ENCODE peak calls at places on chromosomes 5 and 9, in seven cellular contexts. One of them, this sample, is unnamed.

GRCh38 chr9:18791074-18791473 is 241.9 kb downstream of the SAXO1 start:
- DNase-seq in activated T-cell treated with anti-CD3 and anti-CD28 coated beads for 1 hour: no peak
- DNase-seq in H4: peak; percentile 28
- DNase-seq in GM04504: no peak
- DNase-seq in cardiac fibroblast: peak; percentile 14
- DNase-seq in anterior cingulate cortex: no peak
- DNase-seq in stimulated activated CD8-positive, alpha-beta memory T cell treated with anti-CD3 and anti-CD28 coated beads, Interleukin-15, amount 100 ng/mL, for 24 hours: no peak
- DNase-seq in this sample: no peak

GRCh38 chr9:129836342-129837007 is 1.2 kb downstream of the USP20 start:
- DNase-seq in GM04504: no peak
- DNase-seq in H4: no peak
- DNase-seq in anterior cingulate cortex: no peak
- DNase-seq in activated T-cell treated with anti-CD3 and anti-CD28 coated beads for 1 hour: no peak
- DNase-seq in stimulated activated CD8-positive, alpha-beta memory T cell treated with anti-CD3 and anti-CD28 coated beads, Interleukin-15, amount 100 ng/mL, for 24 hours: no peak
- DNase-seq in cardiac fibroblast: no peak
- DNase-seq in this sample: no peak

GRCh38 chr5:14599717-14600116 is 18.1 kb downstream of the OTULINL start:
- DNase-seq in GM04504: no peak
- DNase-seq in anterior cingulate cortex: no peak
- DNase-seq in cardiac fibroblast: no peak
- DNase-seq in H4: no peak
- DNase-seq in activated T-cell treated with anti-CD3 and anti-CD28 coated beads for 1 hour: no peak
- DNase-seq in stimulated activated CD8-positive, alpha-beta memory T cell treated with anti-CD3 and anti-CD28 coated beads, Interleukin-15, amount 100 ng/mL, for 24 hours: no peak
- DNase-seq in this sample: no peak

GRCh38 chr9:93296889-93297480 is 113.0 kb downstream of the WNK2 start:
- DNase-seq in H4: no peak
- DNase-seq in GM04504: no peak
- DNase-seq in cardiac fibroblast: no peak
- DNase-seq in stimulated activated CD8-positive, alpha-beta memory T cell treated with anti-CD3 and anti-CD28 coated beads, Interleukin-15, amount 100 ng/mL, for 24 hours: no peak
- DNase-seq in activated T-cell treated with anti-CD3 and anti-CD28 coated beads for 1 hour: no peak
- DNase-seq in anterior cingulate cortex: no peak
- DNase-seq in this sample: no peak

GRCh38 chr5:135488727-135489465 is 36.7 kb upstream of the TIFAB start:
- DNase-seq in GM04504: peak; percentile 4
- DNase-seq in cardiac fibroblast: peak; percentile 46
- DNase-seq in activated T-cell treated with anti-CD3 and anti-CD28 coated beads for 1 hour: no peak
- DNase-seq in H4: peak; percentile 82
- DNase-seq in anterior cingulate cortex: no peak
- DNase-seq in stimulated activated CD8-positive, alpha-beta memory T cell treated with anti-CD3 and anti-CD28 coated beads, Interleukin-15, amount 100 ng/mL, for 24 hours: no peak
- DNase-seq in this sample: peak; percentile 25

GRCh38 chr9:137085918-137086530 is 761 bp upstream of the MAN1B1 start:
- DNase-seq in activated T-cell treated with anti-CD3 and anti-CD28 coated beads for 1 hour: no peak
- DNase-seq in H4: no peak
- DNase-seq in stimulated activated CD8-positive, alpha-beta memory T cell treated with anti-CD3 and anti-CD28 coated beads, Interleukin-15, amount 100 ng/mL, for 24 hours: no peak
- DNase-seq in anterior cingulate cortex: no peak
- DNase-seq in GM04504: peak; percentile 32
- DNase-seq in cardiac fibroblast: peak; percentile 41
- DNase-seq in this sample: no peak

GRCh38 chr5:14946813-14947640 is 75.4 kb upstream of the ANKH start:
- DNase-seq in GM04504: no peak
- DNase-seq in stimulated activated CD8-positive, alpha-beta memory T cell treated with anti-CD3 and anti-CD28 coated beads, Interleukin-15, amount 100 ng/mL, for 24 hours: no peak
- DNase-seq in activated T-cell treated with anti-CD3 and anti-CD28 coated beads for 1 hour: peak; percentile 3
- DNase-seq in H4: peak; percentile 60
- DNase-seq in cardiac fibroblast: peak; percentile 22
- DNase-seq in anterior cingulate cortex: no peak
- DNase-seq in this sample: no peak

GRCh38 chr5:137215780-137216179 is 283.3 kb downstream of the SPOCK1 start:
- DNase-seq in activated T-cell treated with anti-CD3 and anti-CD28 coated beads for 1 hour: no peak
- DNase-seq in GM04504: no peak
- DNase-seq in H4: no peak
- DNase-seq in anterior cingulate cortex: no peak
- DNase-seq in cardiac fibroblast: no peak
- DNase-seq in stimulated activated CD8-positive, alpha-beta memory T cell treated with anti-CD3 and anti-CD28 coated beads, Interleukin-15, amount 100 ng/mL, for 24 hours: no peak
- DNase-seq in this sample: no peak

GRCh38 chr5:2886531-2886930 is 135.1 kb upstream of the IRX2 start:
- DNase-seq in anterior cingulate cortex: no peak
- DNase-seq in GM04504: no peak
- DNase-seq in cardiac fibroblast: no peak
- DNase-seq in activated T-cell treated with anti-CD3 and anti-CD28 coated beads for 1 hour: no peak
- DNase-seq in H4: no peak
- DNase-seq in stimulated activated CD8-positive, alpha-beta memory T cell treated with anti-CD3 and anti-CD28 coated beads, Interleukin-15, amount 100 ng/mL, for 24 hours: no peak
- DNase-seq in this sample: no peak

GRCh38 chr9:18379073-18379811 is 94.7 kb upstream of the ADAMTSL1 start:
- DNase-seq in cardiac fibroblast: no peak
- DNase-seq in stimulated activated CD8-positive, alpha-beta memory T cell treated with anti-CD3 and anti-CD28 coated beads, Interleukin-15, amount 100 ng/mL, for 24 hours: no peak
- DNase-seq in H4: peak; percentile 21
- DNase-seq in activated T-cell treated with anti-CD3 and anti-CD28 coated beads for 1 hour: no peak
- DNase-seq in anterior cingulate cortex: no peak
- DNase-seq in GM04504: no peak
- DNase-seq in this sample: peak; percentile 90

GRCh38 chr5:146993876-146994530 is 115.4 kb upstream of the PPP2R2B start:
- DNase-seq in GM04504: no peak
- DNase-seq in H4: no peak
- DNase-seq in anterior cingulate cortex: no peak
- DNase-seq in stimulated activated CD8-positive, alpha-beta memory T cell treated with anti-CD3 and anti-CD28 coated beads, Interleukin-15, amount 100 ng/mL, for 24 hours: no peak
- DNase-seq in cardiac fibroblast: no peak
- DNase-seq in activated T-cell treated with anti-CD3 and anti-CD28 coated beads for 1 hour: no peak
- DNase-seq in this sample: no peak

GRCh38 chr5:36360311-36360710 is 58.6 kb upstream of the RANBP3L start:
- DNase-seq in cardiac fibroblast: no peak
- DNase-seq in GM04504: no peak
- DNase-seq in stimulated activated CD8-positive, alpha-beta memory T cell treated with anti-CD3 and anti-CD28 coated beads, Interleukin-15, amount 100 ng/mL, for 24 hours: no peak
- DNase-seq in H4: no peak
- DNase-seq in anterior cingulate cortex: no peak
- DNase-seq in activated T-cell treated with anti-CD3 and anti-CD28 coated beads for 1 hour: no peak
- DNase-seq in this sample: no peak

GRCh38 chr5:159416438-159416837 is 86.2 kb upstream of the IL12B start:
- DNase-seq in GM04504: no peak
- DNase-seq in stimulated activated CD8-positive, alpha-beta memory T cell treated with anti-CD3 and anti-CD28 coated beads, Interleukin-15, amount 100 ng/mL, for 24 hours: no peak
- DNase-seq in H4: no peak
- DNase-seq in activated T-cell treated with anti-CD3 and anti-CD28 coated beads for 1 hour: no peak
- DNase-seq in cardiac fibroblast: no peak
- DNase-seq in anterior cingulate cortex: no peak
- DNase-seq in this sample: no peak

GRCh38 chr9:19048966-19049871 is at the start of gene RRAGA:
- DNase-seq in stimulated activated CD8-positive, alpha-beta memory T cell treated with anti-CD3 and anti-CD28 coated beads, Interleukin-15, amount 100 ng/mL, for 24 hours: peak; percentile 83
- DNase-seq in H4: peak; percentile 96
- DNase-seq in anterior cingulate cortex: peak; percentile 88
- DNase-seq in cardiac fibroblast: peak; percentile 98
- DNase-seq in GM04504: peak; percentile 90
- DNase-seq in activated T-cell treated with anti-CD3 and anti-CD28 coated beads for 1 hour: peak; percentile 87
- DNase-seq in this sample: peak; percentile 87

GRCh38 chr5:62385816-62386400 is 17.8 kb downstream of the DIMT1 start:
- DNase-seq in stimulated activated CD8-positive, alpha-beta memory T cell treated with anti-CD3 and anti-CD28 coated beads, Interleukin-15, amount 100 ng/mL, for 24 hours: no peak
- DNase-seq in GM04504: no peak
- DNase-seq in anterior cingulate cortex: no peak
- DNase-seq in cardiac fibroblast: no peak
- DNase-seq in activated T-cell treated with anti-CD3 and anti-CD28 coated beads for 1 hour: no peak
- DNase-seq in H4: no peak
- DNase-seq in this sample: no peak

GRCh38 chr9:23659346-23660006 is 166.6 kb downstream of the ELAVL2 start:
- DNase-seq in H4: no peak
- DNase-seq in activated T-cell treated with anti-CD3 and anti-CD28 coated beads for 1 hour: no peak
- DNase-seq in anterior cingulate cortex: no peak
- DNase-seq in stimulated activated CD8-positive, alpha-beta memory T cell treated with anti-CD3 and anti-CD28 coated beads, Interleukin-15, amount 100 ng/mL, for 24 hours: no peak
- DNase-seq in cardiac fibroblast: no peak
- DNase-seq in GM04504: no peak
- DNase-seq in this sample: no peak

GRCh38 chr9:111094433-111095421 is 56.5 kb upstream of the LPAR1 start:
- DNase-seq in activated T-cell treated with anti-CD3 and anti-CD28 coated beads for 1 hour: no peak
- DNase-seq in anterior cingulate cortex: no peak
- DNase-seq in GM04504: peak; percentile 64
- DNase-seq in H4: peak; percentile 44
- DNase-seq in cardiac fibroblast: peak; percentile 54
- DNase-seq in stimulated activated CD8-positive, alpha-beta memory T cell treated with anti-CD3 and anti-CD28 coated beads, Interleukin-15, amount 100 ng/mL, for 24 hours: no peak
- DNase-seq in this sample: peak; percentile 56

GRCh38 chr5:158541535-158541934 is 558.2 kb downstream of the EBF1 start:
- DNase-seq in stimulated activated CD8-positive, alpha-beta memory T cell treated with anti-CD3 and anti-CD28 coated beads, Interleukin-15, amount 100 ng/mL, for 24 hours: no peak
- DNase-seq in activated T-cell treated with anti-CD3 and anti-CD28 coated beads for 1 hour: no peak
- DNase-seq in cardiac fibroblast: no peak
- DNase-seq in H4: no peak
- DNase-seq in GM04504: no peak
- DNase-seq in anterior cingulate cortex: no peak
- DNase-seq in this sample: no peak

GRCh38 chr9:134046894-134047681 is 20.7 kb downstream of the BRD3 start:
- DNase-seq in activated T-cell treated with anti-CD3 and anti-CD28 coated beads for 1 hour: no peak
- DNase-seq in H4: no peak
- DNase-seq in anterior cingulate cortex: no peak
- DNase-seq in cardiac fibroblast: no peak
- DNase-seq in GM04504: no peak
- DNase-seq in stimulated activated CD8-positive, alpha-beta memory T cell treated with anti-CD3 and anti-CD28 coated beads, Interleukin-15, amount 100 ng/mL, for 24 hours: no peak
- DNase-seq in this sample: no peak

GRCh38 chr5:125313555-125313954 is 567.1 kb upstream of the ZNF608 start:
- DNase-seq in activated T-cell treated with anti-CD3 and anti-CD28 coated beads for 1 hour: no peak
- DNase-seq in cardiac fibroblast: no peak
- DNase-seq in GM04504: no peak
- DNase-seq in anterior cingulate cortex: no peak
- DNase-seq in H4: no peak
- DNase-seq in stimulated activated CD8-positive, alpha-beta memory T cell treated with anti-CD3 and anti-CD28 coated beads, Interleukin-15, amount 100 ng/mL, for 24 hours: no peak
- DNase-seq in this sample: no peak

GRCh38 chr5:73902327-73903051 is 276.5 kb downstream of the ARHGEF28 start:
- DNase-seq in stimulated activated CD8-positive, alpha-beta memory T cell treated with anti-CD3 and anti-CD28 coated beads, Interleukin-15, amount 100 ng/mL, for 24 hours: no peak
- DNase-seq in GM04504: peak; percentile 44
- DNase-seq in anterior cingulate cortex: no peak
- DNase-seq in H4: peak; percentile 60
- DNase-seq in cardiac fibroblast: peak; percentile 81
- DNase-seq in activated T-cell treated with anti-CD3 and anti-CD28 coated beads for 1 hour: no peak
- DNase-seq in this sample: no peak

GRCh38 chr5:160548949-160549665 is 127.5 kb downstream of the PTTG1 start:
- DNase-seq in GM04504: peak; percentile 25
- DNase-seq in stimulated activated CD8-positive, alpha-beta memory T cell treated with anti-CD3 and anti-CD28 coated beads, Interleukin-15, amount 100 ng/mL, for 24 hours: no peak
- DNase-seq in cardiac fibroblast: no peak
- DNase-seq in activated T-cell treated with anti-CD3 and anti-CD28 coated beads for 1 hour: no peak
- DNase-seq in H4: no peak
- DNase-seq in anterior cingulate cortex: no peak
- DNase-seq in this sample: no peak

GRCh38 chr5:1783214-1783551 is 16.5 kb downstream of the MRPL36 start:
- DNase-seq in activated T-cell treated with anti-CD3 and anti-CD28 coated beads for 1 hour: no peak
- DNase-seq in cardiac fibroblast: no peak
- DNase-seq in anterior cingulate cortex: no peak
- DNase-seq in H4: no peak
- DNase-seq in stimulated activated CD8-positive, alpha-beta memory T cell treated with anti-CD3 and anti-CD28 coated beads, Interleukin-15, amount 100 ng/mL, for 24 hours: no peak
- DNase-seq in GM04504: no peak
- DNase-seq in this sample: no peak

GRCh38 chr5:135379052-135379654 is 19.9 kb downstream of the MACROH2A1 start:
- DNase-seq in cardiac fibroblast: peak; percentile 60
- DNase-seq in anterior cingulate cortex: no peak
- DNase-seq in GM04504: no peak
- DNase-seq in activated T-cell treated with anti-CD3 and anti-CD28 coated beads for 1 hour: no peak
- DNase-seq in H4: no peak
- DNase-seq in stimulated activated CD8-positive, alpha-beta memory T cell treated with anti-CD3 and anti-CD28 coated beads, Interleukin-15, amount 100 ng/mL, for 24 hours: no peak
- DNase-seq in this sample: no peak

GRCh38 chr9:127022913-127023665 is 99.3 kb downstream of the ANGPTL2 start:
- DNase-seq in cardiac fibroblast: no peak
- DNase-seq in anterior cingulate cortex: no peak
- DNase-seq in GM04504: no peak
- DNase-seq in stimulated activated CD8-positive, alpha-beta memory T cell treated with anti-CD3 and anti-CD28 coated beads, Interleukin-15, amount 100 ng/mL, for 24 hours: no peak
- DNase-seq in H4: no peak
- DNase-seq in activated T-cell treated with anti-CD3 and anti-CD28 coated beads for 1 hour: no peak
- DNase-seq in this sample: no peak

GRCh38 chr5:172901012-172901780 is 58.0 kb upstream of the RPL26L1 start:
- DNase-seq in GM04504: no peak
- DNase-seq in H4: peak; percentile 77
- DNase-seq in anterior cingulate cortex: no peak
- DNase-seq in stimulated activated CD8-positive, alpha-beta memory T cell treated with anti-CD3 and anti-CD28 coated beads, Interleukin-15, amount 100 ng/mL, for 24 hours: no peak
- DNase-seq in activated T-cell treated with anti-CD3 and anti-CD28 coated beads for 1 hour: no peak
- DNase-seq in cardiac fibroblast: peak; percentile 83
- DNase-seq in this sample: peak; percentile 86

GRCh38 chr9:98811051-98811650 is 3.7 kb downstream of the GALNT12 start:
- DNase-seq in GM04504: peak; percentile 51
- DNase-seq in H4: no peak
- DNase-seq in activated T-cell treated with anti-CD3 and anti-CD28 coated beads for 1 hour: no peak
- DNase-seq in cardiac fibroblast: peak; percentile 73
- DNase-seq in stimulated activated CD8-positive, alpha-beta memory T cell treated with anti-CD3 and anti-CD28 coated beads, Interleukin-15, amount 100 ng/mL, for 24 hours: no peak
- DNase-seq in anterior cingulate cortex: no peak
- DNase-seq in this sample: peak; percentile 43

GRCh38 chr5:180441577-180441976 is 52.6 kb upstream of the CNOT6 start:
- DNase-seq in H4: no peak
- DNase-seq in activated T-cell treated with anti-CD3 and anti-CD28 coated beads for 1 hour: no peak
- DNase-seq in stimulated activated CD8-positive, alpha-beta memory T cell treated with anti-CD3 and anti-CD28 coated beads, Interleukin-15, amount 100 ng/mL, for 24 hours: no peak
- DNase-seq in GM04504: no peak
- DNase-seq in anterior cingulate cortex: no peak
- DNase-seq in cardiac fibroblast: peak; percentile 53
- DNase-seq in this sample: no peak

GRCh38 chr9:114666841-114667240 is 9.2 kb upstream of the TEX53 start:
- DNase-seq in H4: no peak
- DNase-seq in stimulated activated CD8-positive, alpha-beta memory T cell treated with anti-CD3 and anti-CD28 coated beads, Interleukin-15, amount 100 ng/mL, for 24 hours: no peak
- DNase-seq in cardiac fibroblast: no peak
- DNase-seq in GM04504: no peak
- DNase-seq in activated T-cell treated with anti-CD3 and anti-CD28 coated beads for 1 hour: no peak
- DNase-seq in anterior cingulate cortex: no peak
- DNase-seq in this sample: no peak

GRCh38 chr5:62199792-62200716 is 106.0 kb upstream of the KIF2A start:
- DNase-seq in anterior cingulate cortex: no peak
- DNase-seq in H4: no peak
- DNase-seq in cardiac fibroblast: no peak
- DNase-seq in GM04504: no peak
- DNase-seq in stimulated activated CD8-positive, alpha-beta memory T cell treated with anti-CD3 and anti-CD28 coated beads, Interleukin-15, amount 100 ng/mL, for 24 hours: no peak
- DNase-seq in activated T-cell treated with anti-CD3 and anti-CD28 coated beads for 1 hour: no peak
- DNase-seq in this sample: no peak

GRCh38 chr5:60802216-60802615 is 41.9 kb downstream of the ELOVL7 start:
- DNase-seq in H4: no peak
- DNase-seq in anterior cingulate cortex: no peak
- DNase-seq in cardiac fibroblast: no peak
- DNase-seq in GM04504: no peak
- DNase-seq in stimulated activated CD8-positive, alpha-beta memory T cell treated with anti-CD3 and anti-CD28 coated beads, Interleukin-15, amount 100 ng/mL, for 24 hours: no peak
- DNase-seq in activated T-cell treated with anti-CD3 and anti-CD28 coated beads for 1 hour: no peak
- DNase-seq in this sample: no peak

GRCh38 chr5:151288180-151288579 is 15.4 kb downstream of the SLC36A3 start:
- DNase-seq in cardiac fibroblast: no peak
- DNase-seq in stimulated activated CD8-positive, alpha-beta memory T cell treated with anti-CD3 and anti-CD28 coated beads, Interleukin-15, amount 100 ng/mL, for 24 hours: no peak
- DNase-seq in activated T-cell treated with anti-CD3 and anti-CD28 coated beads for 1 hour: no peak
- DNase-seq in anterior cingulate cortex: no peak
- DNase-seq in GM04504: no peak
- DNase-seq in H4: no peak
- DNase-seq in this sample: no peak

GRCh38 chr9:115393976-115394775 is 276.2 kb upstream of the TNC start:
- DNase-seq in activated T-cell treated with anti-CD3 and anti-CD28 coated beads for 1 hour: no peak
- DNase-seq in GM04504: no peak
- DNase-seq in cardiac fibroblast: no peak
- DNase-seq in anterior cingulate cortex: no peak
- DNase-seq in stimulated activated CD8-positive, alpha-beta memory T cell treated with anti-CD3 and anti-CD28 coated beads, Interleukin-15, amount 100 ng/mL, for 24 hours: no peak
- DNase-seq in H4: no peak
- DNase-seq in this sample: no peak

GRCh38 chr9:130782883-130783537 is 52.0 kb upstream of the ABL1 start:
- DNase-seq in activated T-cell treated with anti-CD3 and anti-CD28 coated beads for 1 hour: no peak
- DNase-seq in H4: no peak
- DNase-seq in GM04504: no peak
- DNase-seq in stimulated activated CD8-positive, alpha-beta memory T cell treated with anti-CD3 and anti-CD28 coated beads, Interleukin-15, amount 100 ng/mL, for 24 hours: no peak
- DNase-seq in cardiac fibroblast: no peak
- DNase-seq in anterior cingulate cortex: no peak
- DNase-seq in this sample: no peak

GRCh38 chr5:180178516-180179398 is 30.3 kb downstream of the RASGEF1C start:
- DNase-seq in cardiac fibroblast: no peak
- DNase-seq in activated T-cell treated with anti-CD3 and anti-CD28 coated beads for 1 hour: no peak
- DNase-seq in stimulated activated CD8-positive, alpha-beta memory T cell treated with anti-CD3 and anti-CD28 coated beads, Interleukin-15, amount 100 ng/mL, for 24 hours: no peak
- DNase-seq in GM04504: no peak
- DNase-seq in H4: no peak
- DNase-seq in anterior cingulate cortex: no peak
- DNase-seq in this sample: no peak